ENCODE peak calls at places on chromosomes 11 and 22, in ten cellular contexts. U is H1, Y is DND-41, Q is fibroblast of lung, N is GM12878, P is neural progenitor cell, C is mammary epithelial cell, V is astrocyte, S is HepG2, H is K562. G is an unnamed sample.

GRCh38 chr22:29314074-29314473 is 1.4 kb downstream of the RASL10A start:
- DNase-seq in U (no peak), Y (no peak), Q (no peak), N (no peak), P (no peak), C (no peak), V (no peak), S (no peak), H (no peak), G (no peak)

GRCh38 chr11:118058311-118059230 is 18.3 kb upstream of the TMPRSS4 start:
- DNase-seq in U (no peak), Y (no peak), Q (no peak), N (no peak), P (no peak), C (no peak), V (no peak), S (no peak), H (no peak), G (no peak)

GRCh38 chr11:33044281-33044680 is 4.9 kb downstream of the TCP11L1 start:
- DNase-seq in U (no peak), Y (no peak), Q (peak; percentile 98), N (no peak), P (no peak), C (peak; percentile 97), V (peak; percentile 98), S (no peak), H (no peak), G (no peak)

GRCh38 chr11:116946414-116946813 is 109.0 kb upstream of the APOA1 start:
- DNase-seq in U (no peak), Y (no peak), Q (peak; percentile 52), N (no peak), P (no peak), C (peak; percentile 24), V (peak; percentile 26), S (no peak), H (no peak), G (no peak)

GRCh38 chr22:50139843-50140415 is 30.6 kb upstream of the PANX2 start:
- DNase-seq in U (no peak), Y (no peak), Q (no peak), N (no peak), P (no peak), C (peak; percentile 8), V (no peak), S (peak; percentile 68), H (no peak), G (no peak)

GRCh38 chr22:49191506-49191980 is 636.1 kb downstream of the BRD1 start:
- DNase-seq in U (no peak), Y (no peak), Q (no peak), N (no peak), P (no peak), C (no peak), V (no peak), S (no peak), H (no peak), G (no peak)

GRCh38 chr11:100978942-100979341 is 150.7 kb downstream of the PGR start:
- DNase-seq in U (no peak), Y (no peak), Q (no peak), N (no peak), P (no peak), C (no peak), V (no peak), S (no peak), H (no peak), G (no peak)

GRCh38 chr11:68974421-68975194 is 6.2 kb downstream of the MRGPRD start:
- DNase-seq in U (peak; percentile 63), Y (peak; percentile 16), Q (peak; percentile 9), N (no peak), P (no peak), C (no peak), V (no peak), S (no peak), H (peak; percentile 69), G (no peak)

GRCh38 chr11:36373040-36374010 is 77.2 kb downstream of the PRR5L start:
- DNase-seq in U (no peak), Y (no peak), Q (peak; percentile 54), N (no peak), P (no peak), C (no peak), V (peak; percentile 52), S (no peak), H (no peak), G (peak; percentile 99)
- H3K27ac ChIP-seq in U (no peak overlapping the region), Y (no peak overlapping the region), Q (no peak overlapping the region), N (no peak overlapping the region), P (no peak overlapping the region), C (no peak overlapping the region), V (no peak overlapping the region), S (no peak overlapping the region), H (no peak overlapping the region), G (peak overlapping the region; percentile 99)

DNA sequence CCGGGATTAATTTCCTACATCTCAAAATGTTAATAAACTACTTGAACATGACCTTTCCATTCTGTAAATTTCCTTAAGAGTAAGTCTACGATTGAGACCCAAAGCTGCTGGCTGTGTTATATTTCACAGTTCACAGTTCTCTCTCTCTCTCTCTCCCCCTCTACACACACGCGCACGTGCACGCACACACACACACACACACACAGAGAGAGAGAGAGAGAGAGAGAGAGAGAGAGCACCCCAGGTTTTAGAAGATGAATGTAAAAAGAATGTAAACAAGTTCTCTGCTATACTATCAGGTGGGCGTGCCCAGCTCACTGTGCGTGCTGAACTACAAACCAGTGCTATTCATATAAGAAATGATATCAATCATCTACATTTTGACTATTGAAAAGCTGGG is 3.3 kb downstream of the BDNF start:
- DNase-seq in U (no peak), Y (no peak), Q (peak; percentile 72), N (no peak), P (no peak), C (no peak), V (peak; percentile 69), S (no peak), H (no peak), G (no peak)
- TF ChIP-seq EZH2 in U (no peak), Y (no peak), Q (no peak), N (no peak), P (no peak), C (no peak), V (no peak), S (no peak), H (no peak), G (no peak)

GRCh38 chr11:123173856-123174186 is 21.2 kb downstream of the CLMP start:
- DNase-seq in U (no peak), Y (no peak), Q (no peak), N (no peak), P (no peak), C (no peak), V (no peak), S (no peak), H (no peak), G (no peak)
- H3K9ac ChIP-seq in U (no peak overlapping the region), Y (no peak overlapping the region), Q (no peak overlapping the region), N (no peak overlapping the region), P (no peak overlapping the region), C (no peak overlapping the region), V (peak overlapping the region; percentile 59), S (no peak overlapping the region), H (no peak overlapping the region), G (no peak overlapping the region)

DNA sequence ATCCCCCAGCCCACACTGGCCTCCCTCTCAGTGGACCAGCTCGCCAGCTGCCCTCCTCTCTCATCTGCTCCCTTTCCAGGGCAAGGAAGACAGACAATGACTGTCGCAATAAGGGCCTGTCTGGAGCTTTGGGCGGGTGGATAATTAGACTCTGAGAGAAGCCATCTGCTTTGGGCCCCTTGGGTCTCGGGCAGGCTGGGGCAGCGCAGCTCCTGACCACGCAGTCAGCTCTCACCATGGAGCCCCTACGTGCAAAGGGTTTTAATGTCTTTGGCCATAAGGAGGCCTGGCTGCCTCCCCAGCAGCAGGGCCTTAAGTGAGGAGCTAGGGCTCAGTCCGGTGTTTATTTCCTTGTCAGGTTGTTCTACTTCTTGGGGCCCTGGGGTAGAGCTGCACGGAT is 153.9 kb downstream of the CHST1 start:
- DNase-seq in U (no peak), Y (no peak), Q (no peak), N (no peak), P (no peak), C (no peak), V (no peak), S (no peak), H (no peak), G (no peak)
- H3K27ac ChIP-seq in U (no peak overlapping the region), Y (no peak overlapping the region), Q (no peak overlapping the region), N (no peak overlapping the region), P (no peak overlapping the region), C (no peak overlapping the region), V (no peak overlapping the region), S (no peak overlapping the region), H (no peak overlapping the region), G (no peak overlapping the region)

GRCh38 chr22:30802202-30803166 is 107.8 kb downstream of the OSBP2 start:
- DNase-seq in U (peak; percentile 91), Y (peak; percentile 75), Q (peak; percentile 92), N (no peak), P (peak; percentile 97), C (peak; percentile 95), V (peak; percentile 81), S (peak; percentile 77), H (peak; percentile 89), G (no peak)
- TF ChIP-seq EZH2 in U (no peak), Y (no peak), Q (no peak), N (no peak), P (peak; percentile 65), C (no peak), V (no peak), S (no peak), H (no peak), G (no peak)

DNA sequence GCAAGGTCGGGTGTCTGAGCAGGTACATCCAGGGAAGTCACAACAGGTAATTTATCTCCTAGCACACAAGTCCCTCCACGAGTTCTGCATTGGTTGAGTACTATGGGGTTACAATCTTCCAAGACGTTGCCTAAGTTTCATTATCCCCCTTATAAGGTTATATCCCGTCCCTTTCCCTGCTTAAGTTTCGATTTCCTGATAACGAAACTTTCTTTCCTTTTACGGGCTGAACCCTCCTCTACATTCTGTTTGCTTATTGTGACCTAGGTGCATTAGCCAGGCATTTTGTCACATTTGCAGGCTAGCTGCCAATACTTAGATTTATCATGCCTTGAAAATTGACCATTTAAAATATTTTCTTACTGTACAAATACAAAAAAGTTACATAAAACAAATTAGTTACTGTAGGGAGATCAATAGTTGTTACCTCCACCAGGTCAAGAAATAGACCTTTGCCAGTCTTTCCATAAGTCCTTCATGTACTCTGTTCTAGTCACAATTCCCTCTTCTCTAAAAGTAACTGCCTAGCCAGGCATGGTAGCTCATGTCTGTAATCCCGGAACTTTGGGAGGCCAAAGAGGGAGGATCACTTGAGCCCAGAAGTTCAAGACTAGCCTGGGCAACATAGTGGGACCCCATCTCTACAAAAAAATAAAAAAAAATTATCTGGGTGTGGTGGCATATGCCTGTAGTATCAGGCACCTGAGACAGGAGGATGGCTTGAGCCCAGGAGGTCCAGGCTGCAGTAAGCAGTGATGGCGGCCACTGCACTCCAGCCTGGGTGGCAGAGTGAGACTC is 14.3 kb upstream of the PITPNB start:
- DNase-seq in U (no peak), Y (no peak), Q (no peak), N (no peak), P (no peak), C (no peak), V (no peak), S (no peak), H (no peak), G (no peak)
- H3K9ac ChIP-seq in U (no peak overlapping the region), Y (no peak overlapping the region), Q (no peak overlapping the region), N (no peak overlapping the region), P (no peak overlapping the region), C (no peak overlapping the region), V (no peak overlapping the region), S (no peak overlapping the region), H (no peak overlapping the region), G (no peak overlapping the region)

G was measured in SK-N-MC.